ENCODE peak calls at places on chromosomes 1 and 21, in nine cellular contexts. One of them, this sample, is unnamed. For H3K4me1, the result is how much of the 10 kb centered on the place peaks cover.

GRCh38 chr1:12566484-12567287 is 51.3 kb downstream of the DHRS3 start:
- ATAC-seq in body of pancreas: no peak
- ATAC-seq in upper lobe of left lung: peak
- ATAC-seq in heart left ventricle: peak
- ATAC-seq in gastrocnemius medialis: peak
- ATAC-seq in HepG2: peak
- ATAC-seq in A549: peak
- ATAC-seq in HCT116: no peak
- ATAC-seq in IMR-90: no peak
- ATAC-seq in this sample: peak

GRCh38 chr1:167273027-167273800 is 52.5 kb downstream of the POU2F1 start:
- ATAC-seq in HCT116: peak
- ATAC-seq in heart left ventricle: peak
- ATAC-seq in HepG2: no peak
- ATAC-seq in IMR-90: no peak
- ATAC-seq in upper lobe of left lung: no peak
- ATAC-seq in gastrocnemius medialis: no peak
- ATAC-seq in A549: peak
- ATAC-seq in body of pancreas: no peak
- ATAC-seq in this sample: no peak

GRCh38 chr1:89347296-89347695 is 16.6 kb upstream of the GBP6 start:
- ATAC-seq in heart left ventricle: no peak
- ATAC-seq in upper lobe of left lung: no peak
- ATAC-seq in IMR-90: no peak
- ATAC-seq in body of pancreas: no peak
- ATAC-seq in A549: no peak
- ATAC-seq in HCT116: no peak
- ATAC-seq in HepG2: no peak
- ATAC-seq in gastrocnemius medialis: no peak
- ATAC-seq in this sample: no peak

GRCh38 chr1:51439053-51439452 is 80.0 kb downstream of the EPS15 start:
- ATAC-seq in A549: no peak
- ATAC-seq in IMR-90: no peak
- ATAC-seq in heart left ventricle: no peak
- ATAC-seq in HepG2: no peak
- ATAC-seq in gastrocnemius medialis: no peak
- ATAC-seq in body of pancreas: no peak
- ATAC-seq in HCT116: no peak
- ATAC-seq in upper lobe of left lung: no peak
- ATAC-seq in this sample: no peak

GRCh38 chr21:33259995-33260394 is 6.2 kb upstream of the IL10RB start:
- ATAC-seq in A549: no peak
- ATAC-seq in HCT116: no peak
- ATAC-seq in upper lobe of left lung: no peak
- ATAC-seq in HepG2: peak
- ATAC-seq in IMR-90: no peak
- ATAC-seq in heart left ventricle: no peak
- ATAC-seq in gastrocnemius medialis: no peak
- ATAC-seq in body of pancreas: no peak
- ATAC-seq in this sample: no peak

GRCh38 chr1:159838715-159839114 is 12.0 kb downstream of the SLAMF8 start:
- ATAC-seq in HepG2: no peak
- ATAC-seq in HCT116: no peak
- ATAC-seq in A549: no peak
- ATAC-seq in body of pancreas: no peak
- ATAC-seq in heart left ventricle: no peak
- ATAC-seq in gastrocnemius medialis: no peak
- ATAC-seq in upper lobe of left lung: no peak
- ATAC-seq in IMR-90: no peak
- ATAC-seq in this sample: no peak

GRCh38 chr1:57423135-57424131 is at the start of gene DAB1:
- ATAC-seq in body of pancreas: no peak
- ATAC-seq in heart left ventricle: peak
- ATAC-seq in IMR-90: peak
- ATAC-seq in HCT116: no peak
- ATAC-seq in gastrocnemius medialis: no peak
- ATAC-seq in A549: peak
- ATAC-seq in HepG2: peak
- ATAC-seq in upper lobe of left lung: no peak
- ATAC-seq in this sample: no peak

GRCh38 chr1:246786606-246787238 is 62.5 kb downstream of the SCCPDH start:
- ATAC-seq in HCT116: no peak
- ATAC-seq in A549: no peak
- ATAC-seq in body of pancreas: no peak
- ATAC-seq in IMR-90: no peak
- ATAC-seq in HepG2: no peak
- ATAC-seq in gastrocnemius medialis: no peak
- ATAC-seq in upper lobe of left lung: no peak
- ATAC-seq in heart left ventricle: no peak
- ATAC-seq in this sample: no peak

GRCh38 chr1:15326691-15327530 is 79.9 kb downstream of the FHAD1 start:
- ATAC-seq in HCT116: no peak
- ATAC-seq in HepG2: no peak
- ATAC-seq in upper lobe of left lung: peak
- ATAC-seq in A549: no peak
- ATAC-seq in heart left ventricle: no peak
- ATAC-seq in body of pancreas: no peak
- ATAC-seq in gastrocnemius medialis: no peak
- ATAC-seq in IMR-90: no peak
- ATAC-seq in this sample: no peak

GRCh38 chr1:93605026-93605425 is 76.6 kb downstream of the BCAR3 start:
- ATAC-seq in heart left ventricle: no peak
- ATAC-seq in upper lobe of left lung: no peak
- ATAC-seq in HepG2: no peak
- ATAC-seq in gastrocnemius medialis: no peak
- ATAC-seq in A549: no peak
- ATAC-seq in IMR-90: no peak
- ATAC-seq in body of pancreas: no peak
- ATAC-seq in HCT116: no peak
- ATAC-seq in this sample: no peak

GRCh38 chr1:44660176-44660575 is 14.1 kb downstream of the TMEM53 start:
- ATAC-seq in heart left ventricle: peak
- ATAC-seq in A549: no peak
- ATAC-seq in body of pancreas: peak
- ATAC-seq in HCT116: no peak
- ATAC-seq in IMR-90: no peak
- ATAC-seq in upper lobe of left lung: no peak
- ATAC-seq in HepG2: no peak
- ATAC-seq in gastrocnemius medialis: peak
- ATAC-seq in this sample: peak
- H3K4me1 ChIP-seq in heart left ventricle: under half
- H3K4me1 ChIP-seq in A549: under half
- H3K4me1 ChIP-seq in body of pancreas: under half
- H3K4me1 ChIP-seq in HCT116: under half
- H3K4me1 ChIP-seq in IMR-90: under half
- H3K4me1 ChIP-seq in upper lobe of left lung: under half
- H3K4me1 ChIP-seq in HepG2: half or more
- H3K4me1 ChIP-seq in gastrocnemius medialis: under half
- H3K4me1 ChIP-seq in this sample: under half

DNA sequence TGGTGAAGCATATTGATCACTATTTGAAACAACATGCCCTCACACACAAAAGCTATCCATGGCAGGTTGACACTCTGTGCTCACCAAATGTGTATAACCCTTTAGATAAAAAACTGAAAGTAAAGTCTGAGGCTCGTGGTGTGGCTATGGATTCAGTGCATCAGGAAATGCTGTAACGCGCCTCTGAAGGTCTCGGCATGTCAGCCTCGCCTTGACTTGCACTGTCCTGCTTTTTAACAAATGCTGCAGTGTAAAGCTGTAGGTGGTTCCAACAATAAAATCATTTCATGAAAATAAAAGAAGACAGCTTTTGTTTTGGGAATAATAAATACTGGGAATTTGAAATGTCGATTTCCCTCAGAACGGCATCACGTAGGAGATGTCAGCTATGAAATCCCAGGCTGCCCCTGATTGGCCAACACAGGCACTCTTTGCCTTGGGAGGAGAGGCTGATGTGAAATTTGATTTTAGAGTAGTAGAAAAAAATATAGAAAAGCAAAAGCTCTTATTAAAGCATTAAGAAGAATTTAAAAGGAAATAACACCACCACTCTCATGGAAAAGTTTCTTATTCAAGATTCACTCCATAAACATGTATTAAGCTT is 168.2 kb downstream of the DSCAM start:
- ATAC-seq in IMR-90: no peak
- ATAC-seq in heart left ventricle: no peak
- ATAC-seq in HepG2: no peak
- ATAC-seq in upper lobe of left lung: no peak
- ATAC-seq in HCT116: no peak
- ATAC-seq in gastrocnemius medialis: no peak
- ATAC-seq in A549: no peak
- ATAC-seq in body of pancreas: no peak
- ATAC-seq in this sample: no peak
- H3K27ac ChIP-seq in IMR-90: no peak
- H3K27ac ChIP-seq in heart left ventricle: no peak
- H3K27ac ChIP-seq in HepG2: no peak
- H3K27ac ChIP-seq in upper lobe of left lung: no peak
- H3K27ac ChIP-seq in HCT116: no peak
- H3K27ac ChIP-seq in gastrocnemius medialis: no peak
- H3K27ac ChIP-seq in A549: no peak
- H3K27ac ChIP-seq in body of pancreas: no peak
- H3K27ac ChIP-seq in this sample: no peak

GRCh38 chr1:8096105-8097011 is 70.2 kb upstream of the ERRFI1 start:
- ATAC-seq in IMR-90: peak
- ATAC-seq in HCT116: peak
- ATAC-seq in gastrocnemius medialis: no peak
- ATAC-seq in A549: peak
- ATAC-seq in heart left ventricle: peak
- ATAC-seq in body of pancreas: peak
- ATAC-seq in upper lobe of left lung: peak
- ATAC-seq in HepG2: peak
- ATAC-seq in this sample: peak

GRCh38 chr1:8097077-8097799 is 71.1 kb upstream of the ERRFI1 start:
- ATAC-seq in HCT116: peak
- ATAC-seq in HepG2: peak
- ATAC-seq in A549: peak
- ATAC-seq in upper lobe of left lung: peak
- ATAC-seq in IMR-90: peak
- ATAC-seq in heart left ventricle: peak
- ATAC-seq in body of pancreas: peak
- ATAC-seq in gastrocnemius medialis: peak
- ATAC-seq in this sample: no peak

GRCh38 chr1:8094481-8095241 is 68.6 kb upstream of the ERRFI1 start:
- ATAC-seq in A549: peak
- ATAC-seq in HepG2: peak
- ATAC-seq in heart left ventricle: peak
- ATAC-seq in IMR-90: peak
- ATAC-seq in gastrocnemius medialis: no peak
- ATAC-seq in HCT116: peak
- ATAC-seq in body of pancreas: no peak
- ATAC-seq in upper lobe of left lung: peak
- ATAC-seq in this sample: no peak

GRCh38 chr1:8095584-8095983 is 69.5 kb upstream of the ERRFI1 start:
- ATAC-seq in gastrocnemius medialis: no peak
- ATAC-seq in body of pancreas: no peak
- ATAC-seq in upper lobe of left lung: no peak
- ATAC-seq in heart left ventricle: no peak
- ATAC-seq in HCT116: no peak
- ATAC-seq in A549: no peak
- ATAC-seq in HepG2: no peak
- ATAC-seq in IMR-90: no peak
- ATAC-seq in this sample: no peak

GRCh38 chr1:8097908-8098307 is 71.8 kb upstream of the ERRFI1 start:
- ATAC-seq in HCT116: peak
- ATAC-seq in upper lobe of left lung: no peak
- ATAC-seq in HepG2: peak
- ATAC-seq in IMR-90: no peak
- ATAC-seq in A549: peak
- ATAC-seq in body of pancreas: no peak
- ATAC-seq in heart left ventricle: no peak
- ATAC-seq in gastrocnemius medialis: no peak
- ATAC-seq in this sample: no peak
- TF ChIP-seq POLR2A in HCT116: no peak
- TF ChIP-seq POLR2A in upper lobe of left lung: no peak
- TF ChIP-seq POLR2A in HepG2: no peak
- TF ChIP-seq POLR2A in IMR-90: no peak
- TF ChIP-seq POLR2A in A549: no peak
- TF ChIP-seq POLR2A in body of pancreas: no peak
- TF ChIP-seq POLR2A in heart left ventricle: no peak
- TF ChIP-seq POLR2A in gastrocnemius medialis: no peak
- TF ChIP-seq POLR2A in this sample: no peak

GRCh38 chr1:31005198-31005597 is 60.3 kb downstream of the PUM1 start:
- ATAC-seq in gastrocnemius medialis: no peak
- ATAC-seq in heart left ventricle: no peak
- ATAC-seq in HepG2: no peak
- ATAC-seq in body of pancreas: no peak
- ATAC-seq in A549: no peak
- ATAC-seq in HCT116: no peak
- ATAC-seq in upper lobe of left lung: no peak
- ATAC-seq in IMR-90: no peak
- ATAC-seq in this sample: no peak

GRCh38 chr1:31005617-31006166 is 59.8 kb downstream of the PUM1 start:
- ATAC-seq in upper lobe of left lung: no peak
- ATAC-seq in HepG2: no peak
- ATAC-seq in body of pancreas: no peak
- ATAC-seq in gastrocnemius medialis: no peak
- ATAC-seq in A549: no peak
- ATAC-seq in IMR-90: no peak
- ATAC-seq in heart left ventricle: peak
- ATAC-seq in HCT116: no peak
- ATAC-seq in this sample: no peak

GRCh38 chr1:31007462-31007991 is 58.0 kb downstream of the PUM1 start:
- ATAC-seq in body of pancreas: no peak
- ATAC-seq in A549: no peak
- ATAC-seq in HCT116: no peak
- ATAC-seq in IMR-90: peak
- ATAC-seq in upper lobe of left lung: no peak
- ATAC-seq in gastrocnemius medialis: no peak
- ATAC-seq in heart left ventricle: no peak
- ATAC-seq in HepG2: no peak
- ATAC-seq in this sample: no peak

GRCh38 chr1:31004231-31004621 is 61.3 kb downstream of the PUM1 start:
- ATAC-seq in HepG2: no peak
- ATAC-seq in body of pancreas: no peak
- ATAC-seq in upper lobe of left lung: no peak
- ATAC-seq in A549: no peak
- ATAC-seq in HCT116: no peak
- ATAC-seq in IMR-90: no peak
- ATAC-seq in gastrocnemius medialis: no peak
- ATAC-seq in heart left ventricle: no peak
- ATAC-seq in this sample: no peak

DNA sequence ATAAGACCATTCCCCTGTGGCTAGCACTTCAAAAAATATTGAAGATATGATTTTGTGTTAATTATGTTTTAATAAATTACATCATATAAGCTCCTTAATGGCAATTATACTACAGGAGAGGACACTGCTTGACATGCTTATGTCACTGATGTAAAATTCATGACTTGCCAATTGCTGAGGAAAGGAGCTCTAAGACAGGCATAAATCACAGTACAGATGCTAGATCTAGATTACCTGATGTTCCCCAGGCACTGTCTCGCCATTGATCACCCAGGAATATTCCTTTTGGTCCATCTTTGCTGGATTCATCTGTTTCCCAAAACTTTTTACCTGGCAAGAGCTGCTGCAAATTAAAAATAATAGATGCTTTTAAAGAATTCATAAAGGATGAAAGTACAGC is 58.8 kb downstream of the PUM1 start:
- ATAC-seq in HCT116: no peak
- ATAC-seq in upper lobe of left lung: no peak
- ATAC-seq in HepG2: no peak
- ATAC-seq in gastrocnemius medialis: no peak
- ATAC-seq in body of pancreas: no peak
- ATAC-seq in IMR-90: no peak
- ATAC-seq in heart left ventricle: no peak
- ATAC-seq in A549: no peak
- ATAC-seq in this sample: no peak
- H3K4me1 ChIP-seq in HCT116: under half
- H3K4me1 ChIP-seq in upper lobe of left lung: under half
- H3K4me1 ChIP-seq in HepG2: under half
- H3K4me1 ChIP-seq in gastrocnemius medialis: half or more
- H3K4me1 ChIP-seq in body of pancreas: under half
- H3K4me1 ChIP-seq in IMR-90: under half
- H3K4me1 ChIP-seq in heart left ventricle: under half
- H3K4me1 ChIP-seq in A549: under half
- H3K4me1 ChIP-seq in this sample: under half